ENCODE peak calls at places on chromosomes 3 and 15, in nine cellular contexts. J is cardiac muscle cell; V is thoracic aorta; I is esophagus squamous epithelium; K is AG04450; U is CD8-positive, alpha-beta memory T cell; W is body of pancreas; M is transverse colon; T is hepatocyte. Z is an unnamed sample.

GRCh38 chr3:69368129-69368741 is 17.7 kb downstream of the FRMD4B start:
- DNase-seq in V (no peak), I (no peak), W (no peak), J (peak; percentile 22), K (no peak), U (peak; percentile 14), M (peak; percentile 32), T (no peak), Z (no peak)

GRCh38 chr3:67653425-67654098 is 850 bp downstream of the SUCLG2 start:
- DNase-seq in U (no peak), M (no peak), W (no peak), J (no peak), T (no peak), K (no peak), I (no peak), V (no peak), Z (no peak)

GRCh38 chr3:156033428-156033827 is 87.0 kb upstream of the KCNAB1 start:
- DNase-seq in J (no peak), K (no peak), I (no peak), T (no peak), V (no peak), M (no peak), W (no peak), U (no peak), Z (no peak)

GRCh38 chr3:34837848-34838741 is 801.2 kb upstream of the ARPP21 start:
- DNase-seq in M (no peak), W (no peak), T (peak; percentile 6), U (no peak), K (no peak), J (no peak), I (no peak), V (no peak), Z (no peak)

GRCh38 chr15:56617628-56618027 is 115.7 kb downstream of the ZNF280D start:
- DNase-seq in V (no peak), J (no peak), T (no peak), K (no peak), I (no peak), W (no peak), M (no peak), U (no peak), Z (no peak)

GRCh38 chr3:116836286-116836685 is 126.7 kb downstream of the TUSC7 start:
- DNase-seq in W (no peak), J (no peak), U (no peak), M (no peak), T (no peak), I (no peak), K (no peak), V (no peak), Z (no peak)

GRCh38 chr3:175746308-175746707 is 887.2 kb downstream of the NAALADL2 start:
- DNase-seq in M (no peak), T (no peak), U (no peak), I (no peak), W (no peak), V (no peak), K (no peak), J (no peak), Z (no peak)

GRCh38 chr15:85621096-85621495 is 173.6 kb downstream of the KLHL25 start:
- DNase-seq in U (no peak), T (no peak), W (no peak), K (no peak), M (no peak), V (no peak), I (no peak), J (peak; percentile 30), Z (no peak)

GRCh38 chr15:74128785-74129350 is 1.5 kb upstream of the ISLR2 start:
- DNase-seq in V (no peak), U (no peak), T (no peak), M (no peak), K (no peak), I (no peak), W (no peak), J (no peak), Z (no peak)

GRCh38 chr15:74127954-74128784 is 2.2 kb upstream of the ISLR2 start:
- DNase-seq in J (no peak), I (no peak), K (no peak), U (no peak), W (no peak), M (no peak), T (peak; percentile 36), V (no peak), Z (no peak)

GRCh38 chr15:74130089-74130848 is at the start of gene ISLR2:
- DNase-seq in T (peak; percentile 39), J (peak; percentile 38), U (no peak), M (no peak), K (no peak), I (no peak), W (no peak), V (no peak), Z (no peak)

GRCh38 chr15:74129411-74130088 is 836 bp upstream of the ISLR2 start:
- DNase-seq in I (no peak), W (no peak), V (no peak), J (no peak), K (no peak), M (no peak), U (no peak), T (no peak), Z (no peak)

DNA sequence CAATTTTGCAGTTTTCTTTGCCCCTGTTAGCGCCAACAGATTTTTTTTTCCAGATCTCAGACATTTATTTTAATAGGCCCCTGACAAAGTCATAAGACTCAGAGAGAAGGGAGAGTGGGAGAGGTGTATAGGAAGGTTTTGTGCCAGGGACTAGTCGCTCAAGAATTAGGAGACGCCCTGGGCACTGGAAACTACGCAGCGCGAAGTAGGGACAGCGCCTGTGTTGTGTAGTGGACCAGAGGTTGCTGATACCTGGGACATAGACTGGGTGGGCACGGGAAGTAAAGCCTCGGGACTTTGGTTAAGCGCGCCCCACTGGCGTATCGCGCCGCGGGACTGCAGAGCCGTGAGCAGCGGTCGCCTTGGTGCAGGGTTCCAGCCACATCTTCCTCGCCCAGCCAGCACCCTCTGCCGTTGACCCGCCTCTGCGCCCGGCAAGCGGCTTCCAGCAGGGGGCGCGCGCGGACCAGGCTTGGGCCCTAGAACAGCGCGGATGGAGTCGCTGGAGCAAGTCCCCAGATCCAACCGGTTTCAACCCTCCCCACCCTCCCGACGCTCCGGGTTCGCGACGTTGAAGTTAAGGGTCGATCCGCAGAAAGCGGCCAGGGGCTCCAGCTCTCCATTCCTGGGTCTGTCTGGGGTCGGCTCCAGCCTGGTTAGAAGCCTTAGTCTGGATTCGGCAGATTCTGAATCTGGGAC is 3.0 kb upstream of the ISLR2 start:
- DNase-seq in J (peak; percentile 92), T (peak; percentile 93), V (peak; percentile 61), W (peak; percentile 89), M (peak; percentile 87), U (peak; percentile 68), K (peak; percentile 55), I (no peak), Z (peak; percentile 92)
- H3K4me3 ChIP-seq in J (peak overlapping the region; percentile 34), T (peak overlapping the region; percentile 53), V (peak overlapping the region; percentile 65), W (no peak overlapping the region), M (peak overlapping the region; percentile 29), U (no peak overlapping the region), K (peak overlapping the region; percentile 41), I (peak overlapping the region; percentile 63), Z (peak overlapping the region; percentile 26)

DNA sequence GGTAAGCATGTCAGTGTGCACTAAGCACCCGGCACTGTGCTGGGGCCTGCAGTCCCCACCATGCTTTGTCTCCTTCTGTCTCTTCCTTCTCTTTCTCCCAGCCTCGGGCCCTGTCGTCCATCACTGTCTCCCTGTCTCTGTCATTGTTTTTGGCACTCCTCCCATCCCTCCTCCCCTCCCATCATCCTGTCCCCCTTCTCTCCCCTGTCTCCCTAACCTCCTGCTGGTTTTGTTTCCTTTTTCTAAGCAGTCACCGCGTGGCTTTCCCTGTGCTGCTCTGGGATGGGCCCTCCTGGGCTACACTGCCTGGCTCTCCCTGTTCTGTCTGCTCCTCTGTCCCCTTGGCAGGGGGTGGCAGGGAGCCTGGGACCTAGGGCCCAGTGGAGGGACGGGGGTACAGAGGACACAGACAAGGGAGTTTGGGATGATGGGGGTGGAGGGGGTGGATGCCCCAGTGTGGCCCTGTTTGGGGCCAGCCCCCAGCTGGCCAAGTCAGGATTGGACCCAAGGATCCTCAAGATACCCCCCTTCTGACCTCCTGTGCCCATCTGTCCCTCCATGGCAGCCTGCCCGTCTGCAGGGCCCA is 5.7 kb downstream of the CHST13 start:
- DNase-seq in W (no peak), U (no peak), J (no peak), M (no peak), V (no peak), I (no peak), K (no peak), T (no peak), Z (no peak)
- H3K27ac ChIP-seq in W (no peak overlapping the region), U (no peak overlapping the region), J (no peak overlapping the region), M (no peak overlapping the region), V (no peak overlapping the region), I (no peak overlapping the region), K (no peak overlapping the region), T (peak overlapping the region; percentile 84), Z (no peak overlapping the region)

DNA sequence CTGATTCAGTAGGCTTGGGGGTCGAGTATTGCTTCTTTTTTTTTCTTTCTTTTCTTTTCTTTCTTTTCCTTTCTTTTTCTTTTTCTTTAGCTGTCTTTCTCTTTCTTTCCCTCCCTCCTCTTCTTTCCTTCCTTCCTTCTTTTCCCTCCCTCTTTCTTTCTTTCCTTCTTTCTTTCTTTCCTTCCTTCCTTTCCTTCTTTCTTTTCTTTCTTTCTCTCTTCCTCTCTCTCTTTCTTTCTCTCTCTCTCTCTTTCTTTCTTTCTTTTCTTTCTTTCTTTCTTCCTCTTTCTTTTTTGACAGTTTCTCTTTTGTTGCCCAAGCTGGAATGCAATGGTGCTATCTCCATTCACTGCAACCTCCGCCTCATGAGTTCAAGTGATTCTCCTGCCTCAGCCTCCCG is 36.0 kb downstream of the TM4SF4 start:
- DNase-seq in J (no peak), U (no peak), V (no peak), I (no peak), K (no peak), W (no peak), M (no peak), T (no peak), Z (no peak)
- H3K4me3 ChIP-seq in J (no peak overlapping the region), U (no peak overlapping the region), V (no peak overlapping the region), I (no peak overlapping the region), K (no peak overlapping the region), W (no peak overlapping the region), M (no peak overlapping the region), T (no peak overlapping the region), Z (no peak overlapping the region)

GRCh38 chr15:59798605-59798917 is 109.4 kb upstream of the BNIP2 start:
- DNase-seq in I (no peak), K (no peak), J (no peak), V (no peak), W (no peak), U (no peak), M (no peak), T (no peak), Z (no peak)

GRCh38 chr15:59792359-59792758 is 103.2 kb upstream of the BNIP2 start:
- DNase-seq in V (no peak), J (no peak), I (no peak), W (no peak), K (no peak), T (no peak), M (no peak), U (no peak), Z (no peak)

GRCh38 chr15:59794229-59794886 is 105.2 kb upstream of the BNIP2 start:
- DNase-seq in U (no peak), M (no peak), W (no peak), T (no peak), I (no peak), K (no peak), J (no peak), V (no peak), Z (no peak)

GRCh38 chr15:59801649-59802048 is 112.5 kb upstream of the BNIP2 start:
- DNase-seq in V (no peak), I (no peak), T (no peak), M (no peak), W (no peak), K (no peak), U (no peak), J (no peak), Z (no peak)

DNA sequence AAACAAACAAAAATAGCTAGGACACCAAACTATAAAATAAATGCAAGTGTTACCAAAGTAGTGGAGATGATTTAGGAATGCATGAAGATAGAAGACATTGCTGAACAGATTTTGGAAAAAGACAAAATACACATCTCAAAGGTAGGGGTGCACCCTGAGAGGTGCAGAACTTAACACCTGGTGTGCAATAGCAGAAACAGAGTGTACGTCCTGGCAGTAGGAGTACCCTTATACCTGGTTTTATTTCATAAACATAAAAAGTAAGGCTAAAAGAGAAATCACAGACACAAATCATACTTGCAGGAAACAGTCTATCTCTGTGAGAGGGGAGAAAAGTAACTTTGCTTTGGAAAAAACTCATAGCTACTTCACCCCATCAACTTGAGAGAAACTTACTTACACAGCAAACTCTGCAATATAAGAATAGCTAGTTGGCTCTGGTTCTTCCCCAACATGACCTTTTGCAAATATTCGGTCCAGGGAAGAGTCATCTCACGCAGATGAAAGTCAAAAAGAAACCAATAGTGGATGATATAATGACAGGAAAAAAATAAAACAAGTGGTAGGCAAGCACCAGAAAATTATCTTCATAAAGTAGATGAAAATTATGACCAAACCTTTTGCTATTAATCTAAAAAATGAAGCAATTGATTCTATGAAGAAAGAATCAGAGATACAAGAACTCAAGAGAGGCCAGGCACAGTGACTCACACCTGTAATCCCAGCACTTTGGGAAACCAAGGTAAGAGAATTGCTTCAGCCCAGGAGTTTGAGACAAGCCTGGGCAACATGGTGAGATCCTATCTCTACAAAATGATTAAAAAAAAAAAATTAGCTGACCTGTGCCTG is 108.9 kb upstream of the BNIP2 start:
- DNase-seq in T (no peak), V (no peak), M (no peak), K (no peak), W (no peak), J (no peak), I (no peak), U (no peak), Z (no peak)
- H3K27ac ChIP-seq in T (no peak overlapping the region), V (no peak overlapping the region), M (no peak overlapping the region), K (no peak overlapping the region), W (no peak overlapping the region), J (no peak overlapping the region), I (no peak overlapping the region), U (no peak overlapping the region), Z (no peak overlapping the region)

Z was measured in ovary.